ENCODE peak calls at places on chromosomes 5 and 9, in seven cellular contexts. Y is ovary, V is tibial nerve, O is K562, A is stomach, G is A549, U is HepG2. K is an unnamed sample. For H3K4me1, the result is how much of the 10 kb centered on the place peaks cover.

GRCh38 chr9:37037744-37038640 is 3.9 kb upstream of the PAX5 start:
- DNase-seq in Y (no peak), V (no peak), O (no peak), A (no peak), G (no peak), U (no peak), K (no peak)

GRCh38 chr5:158010831-158011230 is 151.9 kb upstream of the CLINT1 start:
- DNase-seq in Y (no peak), V (no peak), O (no peak), A (no peak), G (no peak), U (no peak), K (no peak)

GRCh38 chr5:81020478-81021167 is 60.5 kb downstream of the RASGRF2 start:
- DNase-seq in Y (no peak), V (no peak), O (no peak), A (no peak), G (no peak), U (no peak), K (no peak)

GRCh38 chr9:90607701-90608122 is 34.9 kb downstream of the DIRAS2 start:
- DNase-seq in Y (no peak), V (no peak), O (no peak), A (no peak), G (no peak), U (no peak), K (no peak)

GRCh38 chr5:92566113-92566767 is 1014.8 kb downstream of the NR2F1-AS1 start:
- DNase-seq in Y (no peak), V (no peak), O (no peak), A (no peak), G (no peak), U (no peak), K (no peak)

GRCh38 chr9:105244996-105245719 is 707 bp downstream of the SLC44A1 start:
- DNase-seq in Y (peak), V (no peak), O (no peak), A (peak), G (peak), U (no peak), K (peak)

GRCh38 chr5:102554728-102555127 is 55.9 kb upstream of the SLCO6A1 start:
- DNase-seq in Y (no peak), V (no peak), O (no peak), A (no peak), G (no peak), U (peak), K (no peak)

GRCh38 chr9:123475407-123475806 is 119.4 kb downstream of the CRB2 start:
- DNase-seq in Y (no peak), V (no peak), O (no peak), A (no peak), G (no peak), U (no peak), K (peak)

GRCh38 chr5:78586251-78586650 is 62.3 kb downstream of the LHFPL2 start:
- DNase-seq in Y (no peak), V (no peak), O (peak), A (no peak), G (no peak), U (no peak), K (no peak)

GRCh38 chr9:8863064-8863463 is 1063.5 kb upstream of the DMAC1 start:
- DNase-seq in Y (no peak), V (no peak), O (no peak), A (no peak), G (no peak), U (no peak), K (no peak)

GRCh38 chr5:77033338-77033737 is 3.1 kb downstream of the AGGF1 start:
- DNase-seq in Y (no peak), V (no peak), O (no peak), A (no peak), G (no peak), U (no peak), K (no peak)

GRCh38 chr5:116498478-116498877 is 76.1 kb downstream of the SEMA6A start:
- DNase-seq in Y (peak), V (no peak), O (no peak), A (no peak), G (no peak), U (no peak), K (no peak)

GRCh38 chr9:135415586-135415985 is 64.0 kb upstream of the PPP1R26 start:
- DNase-seq in Y (no peak), V (no peak), O (no peak), A (no peak), G (no peak), U (no peak), K (no peak)

GRCh38 chr9:107286057-107286456 is 3.0 kb downstream of the RAD23B start:
- DNase-seq in Y (no peak), V (no peak), O (peak), A (no peak), G (no peak), U (peak), K (no peak)
- H3K4me1 ChIP-seq in Y (under half), V (under half), O (under half), A (half or more), G (under half), U (half or more), K (under half)

DNA sequence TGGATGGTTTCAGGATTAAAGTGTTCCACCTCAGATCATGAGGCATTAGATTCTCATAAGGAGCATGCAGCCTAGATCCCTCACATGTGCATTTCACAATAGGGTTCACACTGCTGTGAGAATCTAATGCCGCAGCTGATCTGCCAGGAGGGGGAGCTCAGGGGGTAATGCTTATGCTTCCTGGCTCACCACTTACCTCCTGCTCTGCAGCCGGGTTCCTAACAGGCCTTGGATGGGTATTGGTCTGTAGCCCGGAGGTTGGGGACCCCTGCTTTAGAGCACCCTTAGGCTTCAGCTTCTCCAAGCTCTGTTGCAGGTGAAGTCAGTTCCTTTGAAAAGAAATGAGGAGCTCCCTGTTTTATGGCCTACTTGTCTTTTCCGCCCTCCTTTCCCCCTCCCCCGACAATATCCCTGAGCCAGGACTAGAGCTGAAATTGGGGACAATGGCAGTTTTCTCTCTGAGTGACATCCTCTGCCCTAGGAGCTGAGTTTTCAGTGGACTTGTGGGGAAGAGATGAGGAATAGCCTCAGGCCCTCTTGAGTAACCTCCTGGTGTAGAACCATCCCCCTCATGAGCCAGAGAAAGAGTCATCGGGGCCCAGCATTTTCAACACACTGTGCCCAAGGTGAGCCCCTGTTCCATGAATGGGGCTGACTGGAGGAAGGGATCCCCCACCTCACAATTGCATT is 16.2 kb upstream of the MAT2B start:
- DNase-seq in Y (no peak), V (no peak), O (no peak), A (no peak), G (no peak), U (peak), K (no peak)
- TF ChIP-seq CTCF in Y (no peak), V (no peak), O (peak), A (no peak), G (no peak), U (peak), K (no peak)

GRCh38 chr5:31364881-31365636 is 166.8 kb downstream of the DROSHA start:
- DNase-seq in Y (no peak), V (no peak), O (no peak), A (no peak), G (no peak), U (no peak), K (no peak)
- TF ChIP-seq EP300 in Y (no peak), V (no peak), O (no peak), A (no peak), G (no peak), U (no peak), K (no peak)

GRCh38 chr5:139178582-139178917 is 19.6 kb downstream of the SIL1 start:
- DNase-seq in Y (no peak), V (no peak), O (no peak), A (no peak), G (no peak), U (no peak), K (no peak)
- H3K4me1 ChIP-seq in Y (under half), V (under half), O (under half), A (half or more), G (under half), U (under half), K (half or more)

DNA sequence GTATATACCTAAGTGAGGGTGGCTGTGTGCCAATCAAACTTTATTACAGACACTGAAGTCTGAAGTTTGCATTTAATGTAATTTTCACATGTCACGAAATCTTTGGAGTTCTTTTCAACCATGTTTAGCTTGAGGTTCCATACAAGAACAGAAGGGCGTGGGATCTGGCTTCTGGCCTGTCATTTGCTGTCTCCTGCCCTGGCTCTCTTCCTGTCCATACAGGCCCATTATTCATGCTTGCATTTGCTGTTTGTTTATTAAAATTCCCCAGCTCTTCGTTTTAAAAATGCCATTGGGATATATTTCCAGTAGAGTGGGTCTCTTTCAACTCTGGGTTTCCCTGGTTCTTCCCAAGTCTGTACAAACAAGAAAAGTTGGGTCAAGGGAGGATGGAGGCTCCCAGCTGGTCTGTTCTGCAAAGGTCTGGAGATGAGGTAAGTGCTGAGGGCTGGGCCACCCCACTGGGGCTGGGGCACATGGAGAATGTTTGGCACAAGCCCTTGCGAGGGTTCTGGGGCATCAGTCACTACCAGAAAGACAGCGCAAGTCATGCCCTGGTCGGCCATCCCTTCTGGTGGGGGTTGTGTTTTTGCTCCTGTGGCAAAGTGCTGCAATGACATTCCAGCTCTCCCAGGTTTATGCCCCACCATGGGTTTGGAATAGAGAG is 64.4 kb upstream of the ECM2 start:
- DNase-seq in Y (no peak), V (no peak), O (no peak), A (no peak), G (no peak), U (no peak), K (no peak)
- TF ChIP-seq CTCF in Y (no peak), V (no peak), O (no peak), A (no peak), G (no peak), U (no peak), K (no peak)

DNA sequence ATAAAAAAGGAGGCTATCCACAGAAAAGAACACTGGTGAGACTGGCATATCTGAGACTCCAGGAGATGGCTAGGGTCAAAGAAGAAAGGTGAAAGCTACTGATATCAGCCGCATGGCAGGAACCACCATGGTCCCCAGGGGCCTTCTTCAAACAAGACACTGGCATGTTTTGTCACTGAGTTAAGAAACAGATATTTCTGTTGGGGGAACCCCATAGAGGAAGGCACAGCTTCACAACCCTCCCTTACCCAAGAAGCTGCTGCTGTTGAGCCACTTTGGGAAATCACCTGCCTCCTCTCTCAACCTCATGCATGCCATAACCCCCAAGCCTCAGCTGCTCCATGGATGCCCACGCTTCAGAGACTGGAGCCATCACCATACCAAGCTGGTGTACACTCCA is 13.3 kb upstream of the BTNL3 start:
- DNase-seq in Y (no peak), V (no peak), O (no peak), A (no peak), G (no peak), U (no peak), K (no peak)
- TF ChIP-seq EP300 in Y (no peak), V (no peak), O (no peak), A (no peak), G (no peak), U (no peak), K (no peak)

K was measured in sigmoid colon.